ENCODE peak calls at places on chromosomes 7 and 10, in eight cellular contexts. One of them, this sample, is unnamed.

GRCh38 chr7:157419030-157419293 is 82.2 kb downstream of the DNAJB6 start:
- DNase-seq in foreskin melanocyte: no peak
- DNase-seq in GM04503: no peak
- DNase-seq in activated CD8-positive, alpha-beta T cell treated with anti-CD3 and anti-CD28 coated beads for 36 hours: no peak
- DNase-seq in CD8-positive, alpha-beta T cell: no peak
- DNase-seq in stimulated activated CD4-positive, alpha-beta T cell treated with anti-CD3 and anti-CD28 coated beads, TNF-alpha, amount 100 ng/mL, for 4 hours: no peak
- DNase-seq in activated CD8-positive, alpha-beta memory T cell treated with anti-CD3 and anti-CD28 coated beads, Interleukin-2, amount 50 U/mL, for 4 hours: no peak
- DNase-seq in neural crest cell: no peak
- DNase-seq in this sample: no peak

GRCh38 chr7:362416-363096 is 72.6 kb downstream of the FOXL3 start:
- DNase-seq in activated CD8-positive, alpha-beta T cell treated with anti-CD3 and anti-CD28 coated beads for 36 hours: peak
- DNase-seq in stimulated activated CD4-positive, alpha-beta T cell treated with anti-CD3 and anti-CD28 coated beads, TNF-alpha, amount 100 ng/mL, for 4 hours: no peak
- DNase-seq in GM04503: no peak
- DNase-seq in activated CD8-positive, alpha-beta memory T cell treated with anti-CD3 and anti-CD28 coated beads, Interleukin-2, amount 50 U/mL, for 4 hours: no peak
- DNase-seq in neural crest cell: no peak
- DNase-seq in foreskin melanocyte: no peak
- DNase-seq in CD8-positive, alpha-beta T cell: peak
- DNase-seq in this sample: peak

GRCh38 chr10:54797636-54798395 is 3.2 kb downstream of the PCDH15 start:
- DNase-seq in foreskin melanocyte: no peak
- DNase-seq in GM04503: no peak
- DNase-seq in stimulated activated CD4-positive, alpha-beta T cell treated with anti-CD3 and anti-CD28 coated beads, TNF-alpha, amount 100 ng/mL, for 4 hours: no peak
- DNase-seq in neural crest cell: no peak
- DNase-seq in activated CD8-positive, alpha-beta T cell treated with anti-CD3 and anti-CD28 coated beads for 36 hours: no peak
- DNase-seq in activated CD8-positive, alpha-beta memory T cell treated with anti-CD3 and anti-CD28 coated beads, Interleukin-2, amount 50 U/mL, for 4 hours: no peak
- DNase-seq in CD8-positive, alpha-beta T cell: no peak
- DNase-seq in this sample: no peak

GRCh38 chr7:2729893-2730716 is 42.1 kb downstream of the AMZ1 start:
- DNase-seq in foreskin melanocyte: no peak
- DNase-seq in GM04503: no peak
- DNase-seq in CD8-positive, alpha-beta T cell: no peak
- DNase-seq in activated CD8-positive, alpha-beta T cell treated with anti-CD3 and anti-CD28 coated beads for 36 hours: peak
- DNase-seq in neural crest cell: no peak
- DNase-seq in activated CD8-positive, alpha-beta memory T cell treated with anti-CD3 and anti-CD28 coated beads, Interleukin-2, amount 50 U/mL, for 4 hours: no peak
- DNase-seq in stimulated activated CD4-positive, alpha-beta T cell treated with anti-CD3 and anti-CD28 coated beads, TNF-alpha, amount 100 ng/mL, for 4 hours: no peak
- DNase-seq in this sample: peak

GRCh38 chr10:60479305-60480020 is 89.8 kb upstream of the ANK3 start:
- DNase-seq in foreskin melanocyte: no peak
- DNase-seq in activated CD8-positive, alpha-beta T cell treated with anti-CD3 and anti-CD28 coated beads for 36 hours: no peak
- DNase-seq in CD8-positive, alpha-beta T cell: no peak
- DNase-seq in neural crest cell: no peak
- DNase-seq in GM04503: no peak
- DNase-seq in stimulated activated CD4-positive, alpha-beta T cell treated with anti-CD3 and anti-CD28 coated beads, TNF-alpha, amount 100 ng/mL, for 4 hours: no peak
- DNase-seq in activated CD8-positive, alpha-beta memory T cell treated with anti-CD3 and anti-CD28 coated beads, Interleukin-2, amount 50 U/mL, for 4 hours: no peak
- DNase-seq in this sample: no peak

GRCh38 chr7:97006146-97006950 is 995 bp downstream of the DLX6 start:
- DNase-seq in activated CD8-positive, alpha-beta T cell treated with anti-CD3 and anti-CD28 coated beads for 36 hours: peak
- DNase-seq in stimulated activated CD4-positive, alpha-beta T cell treated with anti-CD3 and anti-CD28 coated beads, TNF-alpha, amount 100 ng/mL, for 4 hours: no peak
- DNase-seq in neural crest cell: no peak
- DNase-seq in foreskin melanocyte: no peak
- DNase-seq in GM04503: no peak
- DNase-seq in CD8-positive, alpha-beta T cell: no peak
- DNase-seq in activated CD8-positive, alpha-beta memory T cell treated with anti-CD3 and anti-CD28 coated beads, Interleukin-2, amount 50 U/mL, for 4 hours: no peak
- DNase-seq in this sample: no peak

GRCh38 chr7:130369110-130369711 is 11.1 kb upstream of the CPA1 start:
- DNase-seq in foreskin melanocyte: peak
- DNase-seq in CD8-positive, alpha-beta T cell: no peak
- DNase-seq in neural crest cell: no peak
- DNase-seq in GM04503: no peak
- DNase-seq in activated CD8-positive, alpha-beta memory T cell treated with anti-CD3 and anti-CD28 coated beads, Interleukin-2, amount 50 U/mL, for 4 hours: no peak
- DNase-seq in stimulated activated CD4-positive, alpha-beta T cell treated with anti-CD3 and anti-CD28 coated beads, TNF-alpha, amount 100 ng/mL, for 4 hours: no peak
- DNase-seq in activated CD8-positive, alpha-beta T cell treated with anti-CD3 and anti-CD28 coated beads for 36 hours: peak
- DNase-seq in this sample: no peak

GRCh38 chr7:23590529-23590928 is 6.7 kb upstream of the CCDC126 start:
- DNase-seq in GM04503: no peak
- DNase-seq in foreskin melanocyte: no peak
- DNase-seq in CD8-positive, alpha-beta T cell: no peak
- DNase-seq in stimulated activated CD4-positive, alpha-beta T cell treated with anti-CD3 and anti-CD28 coated beads, TNF-alpha, amount 100 ng/mL, for 4 hours: no peak
- DNase-seq in activated CD8-positive, alpha-beta T cell treated with anti-CD3 and anti-CD28 coated beads for 36 hours: no peak
- DNase-seq in activated CD8-positive, alpha-beta memory T cell treated with anti-CD3 and anti-CD28 coated beads, Interleukin-2, amount 50 U/mL, for 4 hours: no peak
- DNase-seq in neural crest cell: no peak
- DNase-seq in this sample: no peak

GRCh38 chr7:98165827-98166667 is 45.2 kb upstream of the BHLHA15 start:
- DNase-seq in GM04503: no peak
- DNase-seq in foreskin melanocyte: no peak
- DNase-seq in activated CD8-positive, alpha-beta T cell treated with anti-CD3 and anti-CD28 coated beads for 36 hours: peak
- DNase-seq in stimulated activated CD4-positive, alpha-beta T cell treated with anti-CD3 and anti-CD28 coated beads, TNF-alpha, amount 100 ng/mL, for 4 hours: peak
- DNase-seq in CD8-positive, alpha-beta T cell: peak
- DNase-seq in neural crest cell: peak
- DNase-seq in activated CD8-positive, alpha-beta memory T cell treated with anti-CD3 and anti-CD28 coated beads, Interleukin-2, amount 50 U/mL, for 4 hours: peak
- DNase-seq in this sample: peak

GRCh38 chr10:132421377-132422168 is 24.6 kb downstream of the PWWP2B start:
- DNase-seq in GM04503: no peak
- DNase-seq in activated CD8-positive, alpha-beta memory T cell treated with anti-CD3 and anti-CD28 coated beads, Interleukin-2, amount 50 U/mL, for 4 hours: no peak
- DNase-seq in foreskin melanocyte: peak
- DNase-seq in activated CD8-positive, alpha-beta T cell treated with anti-CD3 and anti-CD28 coated beads for 36 hours: peak
- DNase-seq in neural crest cell: peak
- DNase-seq in CD8-positive, alpha-beta T cell: no peak
- DNase-seq in stimulated activated CD4-positive, alpha-beta T cell treated with anti-CD3 and anti-CD28 coated beads, TNF-alpha, amount 100 ng/mL, for 4 hours: no peak
- DNase-seq in this sample: peak

GRCh38 chr10:124992462-124993344 is 50.8 kb downstream of the ZRANB1 start:
- DNase-seq in activated CD8-positive, alpha-beta memory T cell treated with anti-CD3 and anti-CD28 coated beads, Interleukin-2, amount 50 U/mL, for 4 hours: no peak
- DNase-seq in neural crest cell: peak
- DNase-seq in activated CD8-positive, alpha-beta T cell treated with anti-CD3 and anti-CD28 coated beads for 36 hours: peak
- DNase-seq in stimulated activated CD4-positive, alpha-beta T cell treated with anti-CD3 and anti-CD28 coated beads, TNF-alpha, amount 100 ng/mL, for 4 hours: no peak
- DNase-seq in GM04503: peak
- DNase-seq in foreskin melanocyte: peak
- DNase-seq in CD8-positive, alpha-beta T cell: no peak
- DNase-seq in this sample: peak

GRCh38 chr7:53697913-53698312 is 662.5 kb downstream of the POM121L12 start:
- DNase-seq in stimulated activated CD4-positive, alpha-beta T cell treated with anti-CD3 and anti-CD28 coated beads, TNF-alpha, amount 100 ng/mL, for 4 hours: no peak
- DNase-seq in activated CD8-positive, alpha-beta T cell treated with anti-CD3 and anti-CD28 coated beads for 36 hours: no peak
- DNase-seq in foreskin melanocyte: no peak
- DNase-seq in neural crest cell: no peak
- DNase-seq in CD8-positive, alpha-beta T cell: no peak
- DNase-seq in GM04503: no peak
- DNase-seq in activated CD8-positive, alpha-beta memory T cell treated with anti-CD3 and anti-CD28 coated beads, Interleukin-2, amount 50 U/mL, for 4 hours: no peak
- DNase-seq in this sample: no peak

GRCh38 chr7:82156938-82157337 is 286.6 kb downstream of the CACNA2D1 start:
- DNase-seq in GM04503: no peak
- DNase-seq in activated CD8-positive, alpha-beta memory T cell treated with anti-CD3 and anti-CD28 coated beads, Interleukin-2, amount 50 U/mL, for 4 hours: no peak
- DNase-seq in neural crest cell: no peak
- DNase-seq in activated CD8-positive, alpha-beta T cell treated with anti-CD3 and anti-CD28 coated beads for 36 hours: no peak
- DNase-seq in CD8-positive, alpha-beta T cell: no peak
- DNase-seq in foreskin melanocyte: no peak
- DNase-seq in stimulated activated CD4-positive, alpha-beta T cell treated with anti-CD3 and anti-CD28 coated beads, TNF-alpha, amount 100 ng/mL, for 4 hours: no peak
- DNase-seq in this sample: no peak

GRCh38 chr7:1243290-1243963 is 10.8 kb downstream of the UNCX start:
- DNase-seq in foreskin melanocyte: no peak
- DNase-seq in CD8-positive, alpha-beta T cell: no peak
- DNase-seq in activated CD8-positive, alpha-beta memory T cell treated with anti-CD3 and anti-CD28 coated beads, Interleukin-2, amount 50 U/mL, for 4 hours: no peak
- DNase-seq in stimulated activated CD4-positive, alpha-beta T cell treated with anti-CD3 and anti-CD28 coated beads, TNF-alpha, amount 100 ng/mL, for 4 hours: no peak
- DNase-seq in GM04503: no peak
- DNase-seq in neural crest cell: no peak
- DNase-seq in activated CD8-positive, alpha-beta T cell treated with anti-CD3 and anti-CD28 coated beads for 36 hours: no peak
- DNase-seq in this sample: no peak

GRCh38 chr10:91410638-91411367 is 659 bp downstream of the HECTD2 start:
- DNase-seq in activated CD8-positive, alpha-beta memory T cell treated with anti-CD3 and anti-CD28 coated beads, Interleukin-2, amount 50 U/mL, for 4 hours: peak
- DNase-seq in GM04503: no peak
- DNase-seq in activated CD8-positive, alpha-beta T cell treated with anti-CD3 and anti-CD28 coated beads for 36 hours: peak
- DNase-seq in foreskin melanocyte: no peak
- DNase-seq in CD8-positive, alpha-beta T cell: no peak
- DNase-seq in neural crest cell: no peak
- DNase-seq in stimulated activated CD4-positive, alpha-beta T cell treated with anti-CD3 and anti-CD28 coated beads, TNF-alpha, amount 100 ng/mL, for 4 hours: no peak
- DNase-seq in this sample: peak

GRCh38 chr7:25244193-25244592 is 15.9 kb upstream of the NPVF start:
- DNase-seq in CD8-positive, alpha-beta T cell: no peak
- DNase-seq in foreskin melanocyte: no peak
- DNase-seq in activated CD8-positive, alpha-beta T cell treated with anti-CD3 and anti-CD28 coated beads for 36 hours: no peak
- DNase-seq in neural crest cell: no peak
- DNase-seq in stimulated activated CD4-positive, alpha-beta T cell treated with anti-CD3 and anti-CD28 coated beads, TNF-alpha, amount 100 ng/mL, for 4 hours: no peak
- DNase-seq in GM04503: no peak
- DNase-seq in activated CD8-positive, alpha-beta memory T cell treated with anti-CD3 and anti-CD28 coated beads, Interleukin-2, amount 50 U/mL, for 4 hours: no peak
- DNase-seq in this sample: no peak

GRCh38 chr7:141701489-141702046 is 398 bp downstream of the DENND11 start:
- DNase-seq in activated CD8-positive, alpha-beta T cell treated with anti-CD3 and anti-CD28 coated beads for 36 hours: peak
- DNase-seq in activated CD8-positive, alpha-beta memory T cell treated with anti-CD3 and anti-CD28 coated beads, Interleukin-2, amount 50 U/mL, for 4 hours: peak
- DNase-seq in CD8-positive, alpha-beta T cell: peak
- DNase-seq in neural crest cell: peak
- DNase-seq in foreskin melanocyte: no peak
- DNase-seq in GM04503: no peak
- DNase-seq in stimulated activated CD4-positive, alpha-beta T cell treated with anti-CD3 and anti-CD28 coated beads, TNF-alpha, amount 100 ng/mL, for 4 hours: peak
- DNase-seq in this sample: peak